ENCODE peak calls at places on chromosomes 11 and 22, in ten cellular contexts. V is lower lobe of right lung, F is fibroblast of the aortic adventitia, X is AG04450, P is Peyer's patch, H is upper lobe of left lung, U is HL-60, B is choroid plexus epithelial cell, Z is upper lobe of right lung, Y is A549. C is an unnamed sample.

GRCh38 chr11:32062540-32062939 is 28.3 kb upstream of the RCN1 start:
- DNase-seq in B (no peak), H (no peak), Y (no peak), F (no peak), X (no peak), P (no peak), U (no peak), V (no peak), Z (no peak), C (no peak)

GRCh38 chr22:39434243-39434653 is 22.6 kb upstream of the MGAT3 start:
- DNase-seq in X (no peak), U (no peak), F (no peak), B (no peak), Z (no peak), P (no peak), V (no peak), Y (no peak), H (peak; percentile 58), C (peak; percentile 18)

GRCh38 chr22:20602589-20603164 is 95.3 kb downstream of the MED15 start:
- DNase-seq in U (no peak), F (no peak), X (no peak), B (no peak), Z (no peak), V (peak; percentile 33), H (no peak), Y (no peak), P (no peak), C (no peak)

GRCh38 chr11:21410513-21410912 is 741.1 kb downstream of the NELL1 start:
- DNase-seq in X (no peak), P (no peak), B (no peak), V (no peak), Z (no peak), H (no peak), Y (no peak), F (no peak), U (no peak), C (no peak)

GRCh38 chr22:46336119-46337078 is 885 bp downstream of the TRMU start:
- DNase-seq in V (peak; percentile 59), X (no peak), U (no peak), P (no peak), F (peak; percentile 10), Z (no peak), H (no peak), B (peak; percentile 21), Y (no peak), C (no peak)

GRCh38 chr11:8631395-8632110 is 37.5 kb upstream of the STK33 start:
- DNase-seq in Z (no peak), F (peak; percentile 69), V (no peak), Y (no peak), P (no peak), U (no peak), B (peak; percentile 93), H (no peak), X (peak; percentile 77), C (peak; percentile 76)

GRCh38 chr11:11864332-11864731 is 22.6 kb downstream of the USP47 start:
- DNase-seq in P (no peak), F (no peak), B (no peak), H (no peak), U (no peak), Z (no peak), X (no peak), Y (no peak), V (no peak), C (no peak)

GRCh38 chr11:117900720-117901440 is 24.4 kb upstream of the FXYD6 start:
- DNase-seq in P (no peak), F (no peak), X (no peak), H (no peak), B (no peak), Z (peak; percentile 58), V (no peak), U (no peak), Y (no peak), C (no peak)

GRCh38 chr11:79727221-79727620 is 286.4 kb upstream of the TENM4 start:
- DNase-seq in H (no peak), Y (no peak), Z (no peak), U (no peak), X (no peak), F (no peak), P (no peak), B (no peak), V (no peak), C (no peak)

GRCh38 chr11:66768088-66768521 is 39.1 kb upstream of the SPTBN2 start:
- DNase-seq in F (peak; percentile 58), P (no peak), X (no peak), Y (peak; percentile 6), H (no peak), U (no peak), V (no peak), Z (no peak), B (peak; percentile 62), C (no peak)

GRCh38 chr11:66598993-66599392 is 6.0 kb downstream of the CCS start:
- DNase-seq in X (no peak), P (no peak), V (no peak), H (peak; percentile 52), B (no peak), Y (no peak), U (no peak), F (no peak), Z (no peak), C (no peak)

GRCh38 chr22:22616636-22617035 is 27.8 kb upstream of the GGTLC2 start:
- DNase-seq in Z (no peak), B (peak; percentile 5), U (no peak), H (no peak), Y (peak; percentile 7), P (no peak), F (no peak), X (no peak), V (no peak), C (no peak)

GRCh38 chr11:118238947-118239346 is 13.2 kb downstream of the MPZL3 start:
- DNase-seq in P (no peak), F (no peak), B (no peak), Z (no peak), Y (no peak), V (no peak), H (no peak), U (peak; percentile 88), X (no peak), C (no peak)

GRCh38 chr22:43090130-43090789 is 1.1 kb upstream of the TTLL1 start:
- DNase-seq in X (no peak), Z (no peak), F (peak; percentile 87), V (peak; percentile 62), U (peak; percentile 86), B (peak; percentile 95), P (peak; percentile 40), H (no peak), Y (peak; percentile 82), C (peak; percentile 89)

GRCh38 chr11:128549256-128549944 is 38.0 kb downstream of the ETS1 start:
- DNase-seq in B (peak; percentile 73), Z (no peak), H (peak; percentile 87), P (no peak), X (no peak), V (no peak), U (no peak), Y (no peak), F (no peak), C (no peak)
- H3K4me3 ChIP-seq in B (peak overlapping the region; percentile 52), Z (peak overlapping the region; percentile 52), H (peak overlapping the region; percentile 50), P (peak overlapping the region; percentile 46), X (peak overlapping the region; percentile 40), V (peak overlapping the region; percentile 55), U (no peak overlapping the region), Y (no peak overlapping the region), F (peak overlapping the region; percentile 44), C (peak overlapping the region; percentile 55)

GRCh38 chr11:129995163-129995562 is 7.5 kb downstream of the PRDM10 start:
- DNase-seq in H (no peak), U (no peak), F (no peak), V (no peak), P (no peak), B (no peak), X (no peak), Y (no peak), Z (no peak), C (no peak)

GRCh38 chr11:129989437-129989836 is 13.2 kb downstream of the PRDM10 start:
- DNase-seq in V (no peak), Z (no peak), X (no peak), U (no peak), B (no peak), H (no peak), Y (no peak), F (no peak), P (no peak), C (no peak)

GRCh38 chr11:129996113-129996870 is 6.3 kb downstream of the PRDM10 start:
- DNase-seq in U (no peak), H (peak; percentile 48), X (no peak), V (no peak), Y (no peak), P (no peak), Z (no peak), F (peak; percentile 31), B (no peak), C (no peak)

GRCh38 chr11:129987950-129988349 is 14.7 kb downstream of the PRDM10 start:
- DNase-seq in P (no peak), Z (no peak), X (no peak), H (no peak), Y (no peak), F (no peak), U (no peak), B (no peak), V (no peak), C (no peak)

DNA sequence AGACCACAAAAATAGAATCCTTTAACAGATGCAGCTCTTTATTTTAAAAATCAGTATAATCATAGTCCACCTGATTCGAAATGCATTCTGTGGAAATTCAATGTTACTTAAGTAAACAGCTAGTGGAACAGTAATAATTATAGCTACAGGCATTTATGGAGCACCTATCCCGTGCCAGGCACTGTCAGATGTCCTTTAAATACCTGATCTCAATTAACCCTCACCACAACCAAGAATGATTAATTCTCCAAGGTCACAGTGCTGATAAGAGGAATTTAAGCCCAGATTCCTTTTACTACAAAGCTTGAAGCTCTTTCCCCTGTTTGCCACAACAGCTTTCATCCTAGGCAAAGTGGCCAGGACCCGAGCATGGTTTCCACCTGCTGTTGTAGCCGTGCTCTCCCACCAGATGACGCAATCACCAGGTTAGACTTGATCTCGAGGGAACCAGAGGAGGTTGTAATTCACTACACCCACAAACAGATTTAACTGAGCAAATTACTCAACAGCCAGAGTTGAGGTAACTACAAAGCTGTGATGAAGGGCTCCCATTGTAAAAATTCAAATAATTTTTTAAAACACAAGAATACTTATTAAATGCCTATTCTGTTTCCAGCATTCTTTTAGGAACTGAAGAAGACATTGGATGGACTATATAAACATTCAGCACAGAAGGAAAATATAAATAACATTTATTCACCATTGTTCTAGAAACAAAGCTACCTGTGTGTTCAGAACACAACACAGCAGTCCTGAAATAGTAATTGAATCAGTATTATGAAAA is 10.3 kb downstream of the PRDM10 start:
- DNase-seq in V (no peak), F (peak; percentile 31), B (peak; percentile 55), X (no peak), Y (peak; percentile 15), H (no peak), U (peak; percentile 85), P (peak; percentile 26), Z (no peak), C (peak; percentile 31)
- TF ChIP-seq CTCF in V (peak; percentile 46), F (no peak), B (peak; percentile 39), X (no peak), Y (no peak), H (no peak), U (no peak), P (no peak), Z (peak; percentile 37), C (no peak)

GRCh38 chr11:121466063-121466794 is 13.5 kb upstream of the SORL1-AS1 start:
- DNase-seq in X (peak; percentile 76), B (peak; percentile 87), P (peak; percentile 61), V (peak; percentile 82), Y (peak; percentile 86), Z (peak; percentile 88), H (peak; percentile 45), U (no peak), F (peak; percentile 90), C (peak; percentile 93)
- H3K4me3 ChIP-seq in X (no peak overlapping the region), B (no peak overlapping the region), P (no peak overlapping the region), V (no peak overlapping the region), Y (no peak overlapping the region), Z (no peak overlapping the region), H (no peak overlapping the region), U (no peak overlapping the region), F (no peak overlapping the region), C (no peak overlapping the region)

GRCh38 chr11:78397398-78397797 is 20.2 kb downstream of the GAB2 start:
- DNase-seq in V (no peak), Z (no peak), P (no peak), X (no peak), Y (no peak), H (no peak), B (no peak), U (peak; percentile 17), F (no peak), C (no peak)
- TF ChIP-seq CTCF in V (no peak), Z (no peak), P (no peak), X (no peak), Y (no peak), H (no peak), B (no peak), U (no peak), F (no peak), C (no peak)

C was measured in AG10803.